ENCODE peak calls at places on chromosome 14, in four cellular contexts. One of them, this sample, is unnamed.

GRCh38 chr14:32898876-32899275 is 39.8 kb upstream of the NPAS3 start:
- DNase-seq in AG04449: no peak
- DNase-seq in NCI-H1694 treated with DMSO at 0.1 percent for 48 hours: no peak
- DNase-seq in T-helper 2 cell treated with Interferon-gamma antibody and Interleukin-4, amounts not matched to agents 5 μg/mL and 100 μg/mL, for 36 hours: no peak
- DNase-seq in this sample: no peak

GRCh38 chr14:105049753-105050550 is 15.3 kb downstream of the GPR132 start:
- DNase-seq in NCI-H1694 treated with DMSO at 0.1 percent for 48 hours: no peak
- DNase-seq in T-helper 2 cell treated with Interferon-gamma antibody and Interleukin-4, amounts not matched to agents 5 μg/mL and 100 μg/mL, for 36 hours: no peak
- DNase-seq in AG04449: no peak
- DNase-seq in this sample: no peak

GRCh38 chr14:74973003-74973614 is 17.7 kb upstream of the PGF start:
- DNase-seq in AG04449: no peak
- DNase-seq in NCI-H1694 treated with DMSO at 0.1 percent for 48 hours: no peak
- DNase-seq in T-helper 2 cell treated with Interferon-gamma antibody and Interleukin-4, amounts not matched to agents 5 μg/mL and 100 μg/mL, for 36 hours: peak
- DNase-seq in this sample: no peak

GRCh38 chr14:65077318-65077717 is 25.0 kb downstream of the MAX start:
- DNase-seq in T-helper 2 cell treated with Interferon-gamma antibody and Interleukin-4, amounts not matched to agents 5 μg/mL and 100 μg/mL, for 36 hours: no peak
- DNase-seq in AG04449: no peak
- DNase-seq in NCI-H1694 treated with DMSO at 0.1 percent for 48 hours: no peak
- DNase-seq in this sample: no peak

GRCh38 chr14:95206534-95206933 is 49.2 kb upstream of the DICER1 start:
- DNase-seq in AG04449: no peak
- DNase-seq in T-helper 2 cell treated with Interferon-gamma antibody and Interleukin-4, amounts not matched to agents 5 μg/mL and 100 μg/mL, for 36 hours: no peak
- DNase-seq in NCI-H1694 treated with DMSO at 0.1 percent for 48 hours: no peak
- DNase-seq in this sample: no peak

GRCh38 chr14:54488318-54488645 is 498 bp downstream of the GMFB start:
- DNase-seq in T-helper 2 cell treated with Interferon-gamma antibody and Interleukin-4, amounts not matched to agents 5 μg/mL and 100 μg/mL, for 36 hours: no peak
- DNase-seq in AG04449: no peak
- DNase-seq in NCI-H1694 treated with DMSO at 0.1 percent for 48 hours: no peak
- DNase-seq in this sample: no peak

GRCh38 chr14:68173227-68173972 is 353.8 kb downstream of the RAD51B start:
- DNase-seq in AG04449: peak
- DNase-seq in T-helper 2 cell treated with Interferon-gamma antibody and Interleukin-4, amounts not matched to agents 5 μg/mL and 100 μg/mL, for 36 hours: no peak
- DNase-seq in NCI-H1694 treated with DMSO at 0.1 percent for 48 hours: no peak
- DNase-seq in this sample: no peak

GRCh38 chr14:106605548-106606448 is 1079.4 kb downstream of the TMEM121 start:
- DNase-seq in NCI-H1694 treated with DMSO at 0.1 percent for 48 hours: peak
- DNase-seq in T-helper 2 cell treated with Interferon-gamma antibody and Interleukin-4, amounts not matched to agents 5 μg/mL and 100 μg/mL, for 36 hours: peak
- DNase-seq in AG04449: no peak
- DNase-seq in this sample: no peak

GRCh38 chr14:60981626-60982455 is 796 bp downstream of the SLC38A6 start:
- DNase-seq in T-helper 2 cell treated with Interferon-gamma antibody and Interleukin-4, amounts not matched to agents 5 μg/mL and 100 μg/mL, for 36 hours: no peak
- DNase-seq in AG04449: peak
- DNase-seq in NCI-H1694 treated with DMSO at 0.1 percent for 48 hours: no peak
- DNase-seq in this sample: no peak

GRCh38 chr14:101854366-101854765 is 92.9 kb downstream of the PPP2R5C start:
- DNase-seq in NCI-H1694 treated with DMSO at 0.1 percent for 48 hours: no peak
- DNase-seq in AG04449: no peak
- DNase-seq in T-helper 2 cell treated with Interferon-gamma antibody and Interleukin-4, amounts not matched to agents 5 μg/mL and 100 μg/mL, for 36 hours: no peak
- DNase-seq in this sample: no peak

GRCh38 chr14:62189698-62190097 is 427.5 kb downstream of the SNAPC1 start:
- DNase-seq in AG04449: no peak
- DNase-seq in NCI-H1694 treated with DMSO at 0.1 percent for 48 hours: no peak
- DNase-seq in T-helper 2 cell treated with Interferon-gamma antibody and Interleukin-4, amounts not matched to agents 5 μg/mL and 100 μg/mL, for 36 hours: no peak
- DNase-seq in this sample: no peak

GRCh38 chr14:105392161-105393090 is 5.9 kb upstream of the TEX22 start:
- DNase-seq in T-helper 2 cell treated with Interferon-gamma antibody and Interleukin-4, amounts not matched to agents 5 μg/mL and 100 μg/mL, for 36 hours: no peak
- DNase-seq in AG04449: no peak
- DNase-seq in NCI-H1694 treated with DMSO at 0.1 percent for 48 hours: no peak
- DNase-seq in this sample: no peak

GRCh38 chr14:50832935-50833607 is 2.1 kb upstream of the NIN start:
- DNase-seq in AG04449: no peak
- DNase-seq in T-helper 2 cell treated with Interferon-gamma antibody and Interleukin-4, amounts not matched to agents 5 μg/mL and 100 μg/mL, for 36 hours: no peak
- DNase-seq in NCI-H1694 treated with DMSO at 0.1 percent for 48 hours: no peak
- DNase-seq in this sample: no peak

GRCh38 chr14:23939607-23940326 is 13.8 kb upstream of the DHRS4 start:
- DNase-seq in T-helper 2 cell treated with Interferon-gamma antibody and Interleukin-4, amounts not matched to agents 5 μg/mL and 100 μg/mL, for 36 hours: no peak
- DNase-seq in NCI-H1694 treated with DMSO at 0.1 percent for 48 hours: no peak
- DNase-seq in AG04449: no peak
- DNase-seq in this sample: no peak

This sample was measured in keratinocyte.